ENCODE peak calls at places on chromosomes 1 and 21, in seven cellular contexts. X is RWPE2; C is MM.1S; B is heart left ventricle; M is CD8-positive, alpha-beta T cell; O is lower lobe of right lung; Z is colonic mucosa. R is an unnamed sample.
A peak's percentile ranks its signal among the peaks of the same experiment; 100 is the strongest.

GRCh38 chr1:6603424-6603850 is 768 bp upstream of the KLHL21 start:
- DNase-seq in O (peak; percentile 61), B (peak; percentile 70), X (no peak), M (no peak), C (peak; percentile 69), Z (peak; percentile 59), R (peak; percentile 62)

GRCh38 chr1:229192031-229192430 is 78.9 kb upstream of the RAB4A start:
- DNase-seq in B (no peak), Z (no peak), X (no peak), C (no peak), O (no peak), M (no peak), R (peak; percentile 68)

GRCh38 chr1:94825936-94826335 is 5.8 kb downstream of the SLC44A3 start:
- DNase-seq in X (no peak), Z (no peak), C (no peak), O (no peak), B (no peak), M (no peak), R (no peak)

GRCh38 chr1:171803056-171803455 is 21.6 kb downstream of the METTL13 start:
- DNase-seq in X (no peak), O (no peak), M (no peak), C (no peak), Z (no peak), B (no peak), R (no peak)

GRCh38 chr1:22452401-22452963 is 831 bp downstream of the ZBTB40 start:
- DNase-seq in X (no peak), C (peak; percentile 49), M (peak; percentile 1), B (peak; percentile 49), O (no peak), Z (no peak), R (peak; percentile 29)

GRCh38 chr1:36207339-36207738 is 16.9 kb upstream of the THRAP3 start:
- DNase-seq in O (peak; percentile 74), M (no peak), B (peak; percentile 29), X (no peak), C (peak; percentile 11), Z (no peak), R (peak; percentile 32)

GRCh38 chr1:99643021-99643779 is 2.7 kb upstream of the PALMD start:
- DNase-seq in X (no peak), B (no peak), Z (no peak), O (no peak), M (no peak), C (no peak), R (no peak)

GRCh38 chr1:218351617-218352438 is 6.7 kb downstream of the TGFB2 start:
- DNase-seq in M (no peak), X (no peak), C (peak; percentile 35), Z (no peak), B (peak; percentile 23), O (no peak), R (peak; percentile 49)

GRCh38 chr1:212700892-212701819 is 1.5 kb upstream of the BATF3 start:
- DNase-seq in X (no peak), Z (peak; percentile 43), M (no peak), B (peak; percentile 41), C (no peak), O (peak; percentile 65), R (peak; percentile 54)

GRCh38 chr1:153534933-153535663 is 693 bp downstream of the S100A6 start:
- DNase-seq in B (peak; percentile 63), C (no peak), O (peak; percentile 85), Z (peak; percentile 82), M (peak; percentile 34), X (no peak), R (no peak)

GRCh38 chr1:89995595-89996397 is 886 bp downstream of the ZNF326 start:
- DNase-seq in X (no peak), O (no peak), C (no peak), B (no peak), M (no peak), Z (no peak), R (peak; percentile 37)

GRCh38 chr21:36489103-36489785 is 9.3 kb upstream of the CLDN14 start:
- DNase-seq in Z (no peak), C (no peak), M (no peak), B (no peak), O (no peak), X (no peak), R (no peak)

GRCh38 chr21:17819114-17819877 is at the start of gene C21orf91:
- DNase-seq in M (peak; percentile 81), O (peak; percentile 94), B (peak; percentile 91), X (peak; percentile 84), Z (peak; percentile 90), C (peak; percentile 83), R (peak; percentile 88)

GRCh38 chr1:194873328-194873923 is 1687.0 kb upstream of the B3GALT2 start:
- DNase-seq in M (no peak), B (no peak), O (no peak), X (no peak), C (no peak), Z (no peak), R (peak; percentile 7)

GRCh38 chr1:204842369-204842768 is 28.3 kb upstream of the NFASC start:
- DNase-seq in X (no peak), O (no peak), M (no peak), B (no peak), C (no peak), Z (no peak), R (no peak)

GRCh38 chr1:183198463-183198862 is 12.4 kb downstream of the LAMC2 start:
- DNase-seq in C (no peak), B (no peak), M (no peak), O (no peak), Z (no peak), X (peak; percentile 81), R (no peak)

GRCh38 chr21:34544032-34544496 is 32.1 kb upstream of the KCNE1 start:
- DNase-seq in C (peak; percentile 99), O (peak; percentile 69), X (peak; percentile 78), Z (peak; percentile 88), M (no peak), B (peak; percentile 74), R (peak; percentile 93)

GRCh38 chr1:31764307-31765040 is at the start of gene ADGRB2:
- DNase-seq in C (peak; percentile 41), X (no peak), M (no peak), O (no peak), Z (no peak), B (no peak), R (peak; percentile 25)

GRCh38 chr1:177567393-177567792 is 396.6 kb downstream of the BRINP2 start:
- DNase-seq in Z (no peak), C (no peak), X (no peak), O (no peak), B (no peak), M (no peak), R (peak; percentile 34)

DNA sequence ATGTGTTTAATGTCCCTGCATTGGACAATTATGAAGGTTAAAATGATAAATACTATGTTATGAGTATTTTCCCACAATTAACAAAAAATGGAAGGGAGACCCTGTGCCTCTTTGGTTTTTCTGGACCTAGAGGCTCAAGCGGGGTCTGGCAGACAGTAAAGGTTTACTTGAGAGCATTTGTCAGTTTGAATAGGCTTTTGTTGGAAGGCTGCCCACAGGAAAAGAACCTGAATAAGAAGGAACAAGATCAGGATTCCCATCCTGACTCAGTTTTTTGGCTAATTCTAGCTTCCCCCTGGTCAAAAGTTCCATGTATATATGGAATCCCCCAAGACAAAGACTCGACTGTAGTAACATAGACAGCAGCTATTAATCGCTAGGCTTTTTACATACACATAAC is 150.9 kb upstream of the JUN start:
- DNase-seq in O (no peak), B (peak; percentile 14), C (no peak), Z (no peak), X (no peak), M (no peak), R (no peak)
- H3K27ac ChIP-seq in O (no peak overlapping the region), B (no peak overlapping the region), C (no peak overlapping the region), Z (no peak overlapping the region), X (peak overlapping the region; percentile 98), M (no peak overlapping the region), R (no peak overlapping the region)

GRCh38 chr1:62746809-62747138 is 37.2 kb upstream of the ATG4C start:
- DNase-seq in C (no peak), B (no peak), X (no peak), M (no peak), Z (no peak), O (no peak), R (no peak)
- H3K4me1 ChIP-seq in C (no peaks in the 10 kb centered on the region), B (no peaks in the 10 kb centered on the region), X (no peaks in the 10 kb centered on the region), M (no peaks in the 10 kb centered on the region), Z (no peaks in the 10 kb centered on the region), O (no peaks in the 10 kb centered on the region), R (no peaks in the 10 kb centered on the region)

GRCh38 chr1:25019351-25020172 is 89.5 kb upstream of the RUNX3 start:
- DNase-seq in Z (no peak), B (no peak), M (no peak), C (no peak), X (no peak), O (no peak), R (no peak)
- H3K27ac ChIP-seq in Z (no peak overlapping the region), B (no peak overlapping the region), M (no peak overlapping the region), C (no peak overlapping the region), X (no peak overlapping the region), O (no peak overlapping the region), R (no peak overlapping the region)

DNA sequence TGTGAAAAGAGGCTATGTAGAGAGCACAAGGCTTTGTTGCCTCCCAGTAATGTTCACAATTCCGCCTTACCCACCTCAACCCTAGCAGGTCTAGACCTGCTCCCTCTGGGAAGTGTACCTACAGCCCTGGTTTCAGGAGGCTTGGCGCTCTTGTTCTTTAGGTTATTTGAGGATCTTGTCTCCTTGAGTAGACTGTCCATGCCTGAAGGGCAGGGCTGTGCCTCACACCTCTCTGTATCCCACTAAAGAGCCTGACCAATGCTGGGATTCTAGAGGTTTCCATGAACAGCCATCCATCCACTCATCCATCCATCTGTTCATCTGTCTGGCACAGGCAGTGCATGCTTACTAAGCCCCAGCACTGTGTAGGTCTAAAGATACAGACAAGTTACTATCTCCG is 1.0 kb downstream of the RAB7B start:
- DNase-seq in B (no peak), O (no peak), M (no peak), X (no peak), C (no peak), Z (no peak), R (no peak)
- H3K4me1 ChIP-seq in B (peaks cover 14% of the 10 kb centered on the region), O (peaks cover 26% of the 10 kb centered on the region), M (no peaks in the 10 kb centered on the region), X (peaks cover 45% of the 10 kb centered on the region), C (peaks cover 10% of the 10 kb centered on the region), Z (no peaks in the 10 kb centered on the region), R (peaks cover 19% of the 10 kb centered on the region)

GRCh38 chr1:167618366-167618765 is 11.7 kb upstream of the RCSD1 start:
- DNase-seq in Z (no peak), B (no peak), X (no peak), C (no peak), M (no peak), O (no peak), R (no peak)

GRCh38 chr1:167614851-167615250 is 15.2 kb upstream of the RCSD1 start:
- DNase-seq in Z (no peak), B (no peak), C (no peak), O (no peak), M (no peak), X (no peak), R (no peak)

GRCh38 chr1:167617100-167617949 is 12.7 kb upstream of the RCSD1 start:
- DNase-seq in C (peak; percentile 82), M (no peak), B (peak; percentile 56), Z (no peak), X (no peak), O (peak; percentile 60), R (no peak)

GRCh38 chr1:167617950-167618269 is 12.1 kb upstream of the RCSD1 start:
- DNase-seq in O (no peak), C (no peak), X (no peak), B (no peak), M (no peak), Z (no peak), R (no peak)

DNA sequence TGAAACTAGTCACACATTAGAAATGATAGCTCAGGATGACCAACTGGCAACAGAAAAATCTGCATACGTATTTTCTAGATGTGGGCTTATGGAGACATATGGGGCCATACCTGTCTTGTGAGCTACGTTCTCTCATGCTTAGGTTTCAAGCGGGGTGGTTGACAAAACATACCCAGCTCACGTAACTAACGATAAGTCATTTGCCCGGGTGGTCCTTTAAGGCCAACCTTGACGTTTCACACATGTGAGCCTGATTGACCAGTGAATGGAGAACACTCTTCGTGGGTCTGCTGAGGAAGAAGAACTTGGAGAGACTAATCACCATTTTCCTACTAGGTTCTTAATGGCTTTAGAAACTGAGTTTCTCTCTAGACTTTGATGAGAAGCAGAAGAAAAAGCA is 13.5 kb upstream of the RCSD1 start:
- DNase-seq in B (no peak), M (no peak), Z (no peak), O (no peak), C (no peak), X (no peak), R (no peak)
- H3K27ac ChIP-seq in B (peak overlapping the region; percentile 63), M (no peak overlapping the region), Z (no peak overlapping the region), O (peak overlapping the region; percentile 81), C (no peak overlapping the region), X (peak overlapping the region; percentile 64), R (no peak overlapping the region)

R was measured in PC-3.